ENCODE peak calls at places on chromosomes 4 and X, in eight cellular contexts. P is endothelial cell; F is left ventricle myocardium inferior; K is H54; S is epithelial cell of esophagus; T is germinal center; E is CD8-positive, alpha-beta memory T cell; G is activated T-cell treated with anti-CD3 and anti-CD28 coated beads, Interleukin-2, amount 50 U/mL, for 4 hours. N is an unnamed sample.

GRCh38 chrX:47200385-47201150 is 6.9 kb downstream of the UBA1 start:
- DNase-seq in T (no peak), E (no peak), G (no peak), P (no peak), F (peak), K (no peak), S (peak), N (no peak)

GRCh38 chr4:176436500-176436973 is 116.8 kb downstream of the SPCS3 start:
- DNase-seq in S (peak), K (peak), F (no peak), T (no peak), E (no peak), G (no peak), P (no peak), N (no peak)

GRCh38 chrX:13742397-13743176 is 8.0 kb downstream of the OFD1 start:
- DNase-seq in G (no peak), P (no peak), K (no peak), E (peak), S (no peak), T (peak), F (no peak), N (peak)

GRCh38 chr4:185820119-185821028 is 8.4 kb upstream of the SORBS2 start:
- DNase-seq in P (no peak), G (no peak), F (no peak), K (no peak), S (no peak), T (no peak), E (no peak), N (no peak)

GRCh38 chrX:3651272-3651671 is 62.2 kb downstream of the PRKX start:
- DNase-seq in P (no peak), S (peak), K (no peak), G (no peak), F (no peak), T (no peak), E (peak), N (peak)

GRCh38 chrX:151974336-151975227 is at the start of gene GABRE:
- DNase-seq in F (peak), E (no peak), P (peak), G (no peak), T (peak), S (peak), K (no peak), N (no peak)

GRCh38 chrX:68692651-68693050 is 45.2 kb downstream of the STARD8 start:
- DNase-seq in E (no peak), T (no peak), K (no peak), S (no peak), P (no peak), G (no peak), F (no peak), N (no peak)

GRCh38 chr4:123352240-123352945 is 44.2 kb upstream of the SPRY1 start:
- DNase-seq in P (no peak), F (no peak), S (peak), K (no peak), G (no peak), E (no peak), T (no peak), N (no peak)

GRCh38 chr4:153785830-153786721 is 2.8 kb downstream of the SFRP2 start:
- DNase-seq in T (no peak), F (no peak), P (no peak), G (no peak), E (no peak), K (peak), S (peak), N (no peak)

GRCh38 chrX:78652971-78653822 is 5.9 kb downstream of the RTL3 start:
- DNase-seq in E (no peak), S (peak), P (no peak), K (no peak), T (no peak), F (no peak), G (no peak), N (no peak)

N was measured in central memory CD4-positive, alpha-beta T cell.